ENCODE peak calls at places on chromosomes 7 and 10, in nine cellular contexts. One of them, this sample, is unnamed.

GRCh38 chr7:149856-150636 is 42.3 kb upstream of the FAM20C start:
- DNase-seq in naive B cell: no peak
- DNase-seq in lower lobe of right lung: peak; percentile 84
- DNase-seq in HT1080: no peak
- DNase-seq in GM03348: no peak
- DNase-seq in SJCRH30: no peak
- DNase-seq in CD4-positive, CD25-positive, alpha-beta regulatory T cell: peak; percentile 23
- DNase-seq in stimulated activated naive CD8-positive, alpha-beta T cell treated with anti-CD3 and anti-CD28 coated beads, Interleukin-15, Interleukin-2, amounts not matched to agents 100 U/mL and 50 U/mL, for 24 hours: peak; percentile 61
- DNase-seq in HFF-Myc: no peak
- DNase-seq in this sample: no peak

GRCh38 chr7:38507379-38507778 is 123.8 kb downstream of the AMPH start:
- DNase-seq in HT1080: no peak
- DNase-seq in lower lobe of right lung: no peak
- DNase-seq in naive B cell: no peak
- DNase-seq in SJCRH30: no peak
- DNase-seq in HFF-Myc: no peak
- DNase-seq in GM03348: peak; percentile 53
- DNase-seq in CD4-positive, CD25-positive, alpha-beta regulatory T cell: no peak
- DNase-seq in stimulated activated naive CD8-positive, alpha-beta T cell treated with anti-CD3 and anti-CD28 coated beads, Interleukin-15, Interleukin-2, amounts not matched to agents 100 U/mL and 50 U/mL, for 24 hours: no peak
- DNase-seq in this sample: no peak

GRCh38 chr7:158494162-158494586 is 93.4 kb downstream of the PTPRN2 start:
- DNase-seq in HFF-Myc: no peak
- DNase-seq in HT1080: no peak
- DNase-seq in stimulated activated naive CD8-positive, alpha-beta T cell treated with anti-CD3 and anti-CD28 coated beads, Interleukin-15, Interleukin-2, amounts not matched to agents 100 U/mL and 50 U/mL, for 24 hours: no peak
- DNase-seq in GM03348: no peak
- DNase-seq in naive B cell: no peak
- DNase-seq in lower lobe of right lung: no peak
- DNase-seq in SJCRH30: peak; percentile 19
- DNase-seq in CD4-positive, CD25-positive, alpha-beta regulatory T cell: no peak
- DNase-seq in this sample: no peak

GRCh38 chr10:90592903-90593302 is 264.9 kb downstream of the HTR7 start:
- DNase-seq in HFF-Myc: peak; percentile 32
- DNase-seq in naive B cell: peak; percentile 19
- DNase-seq in stimulated activated naive CD8-positive, alpha-beta T cell treated with anti-CD3 and anti-CD28 coated beads, Interleukin-15, Interleukin-2, amounts not matched to agents 100 U/mL and 50 U/mL, for 24 hours: peak; percentile 8
- DNase-seq in lower lobe of right lung: no peak
- DNase-seq in CD4-positive, CD25-positive, alpha-beta regulatory T cell: no peak
- DNase-seq in GM03348: no peak
- DNase-seq in HT1080: peak; percentile 68
- DNase-seq in SJCRH30: peak; percentile 64
- DNase-seq in this sample: peak; percentile 49

GRCh38 chr10:117616179-117616578 is 73.6 kb downstream of the EMX2 start:
- DNase-seq in naive B cell: no peak
- DNase-seq in stimulated activated naive CD8-positive, alpha-beta T cell treated with anti-CD3 and anti-CD28 coated beads, Interleukin-15, Interleukin-2, amounts not matched to agents 100 U/mL and 50 U/mL, for 24 hours: no peak
- DNase-seq in HT1080: no peak
- DNase-seq in HFF-Myc: no peak
- DNase-seq in lower lobe of right lung: no peak
- DNase-seq in SJCRH30: no peak
- DNase-seq in GM03348: no peak
- DNase-seq in CD4-positive, CD25-positive, alpha-beta regulatory T cell: no peak
- DNase-seq in this sample: no peak

GRCh38 chr7:108525327-108525984 is 479 bp downstream of the PNPLA8 start:
- DNase-seq in HT1080: peak; percentile 87
- DNase-seq in stimulated activated naive CD8-positive, alpha-beta T cell treated with anti-CD3 and anti-CD28 coated beads, Interleukin-15, Interleukin-2, amounts not matched to agents 100 U/mL and 50 U/mL, for 24 hours: no peak
- DNase-seq in CD4-positive, CD25-positive, alpha-beta regulatory T cell: no peak
- DNase-seq in lower lobe of right lung: no peak
- DNase-seq in SJCRH30: peak; percentile 92
- DNase-seq in naive B cell: no peak
- DNase-seq in GM03348: peak; percentile 90
- DNase-seq in HFF-Myc: no peak
- DNase-seq in this sample: peak; percentile 65

GRCh38 chr7:105387621-105388372 is 924 bp downstream of the SRPK2 start:
- DNase-seq in HFF-Myc: no peak
- DNase-seq in naive B cell: peak; percentile 63
- DNase-seq in stimulated activated naive CD8-positive, alpha-beta T cell treated with anti-CD3 and anti-CD28 coated beads, Interleukin-15, Interleukin-2, amounts not matched to agents 100 U/mL and 50 U/mL, for 24 hours: peak; percentile 53
- DNase-seq in GM03348: peak; percentile 72
- DNase-seq in CD4-positive, CD25-positive, alpha-beta regulatory T cell: peak; percentile 36
- DNase-seq in HT1080: peak; percentile 43
- DNase-seq in lower lobe of right lung: peak; percentile 83
- DNase-seq in SJCRH30: peak; percentile 77
- DNase-seq in this sample: no peak

GRCh38 chr10:124217031-124217430 is 123.6 kb upstream of the CHST15 start:
- DNase-seq in naive B cell: no peak
- DNase-seq in HFF-Myc: no peak
- DNase-seq in GM03348: no peak
- DNase-seq in lower lobe of right lung: no peak
- DNase-seq in HT1080: no peak
- DNase-seq in CD4-positive, CD25-positive, alpha-beta regulatory T cell: no peak
- DNase-seq in SJCRH30: no peak
- DNase-seq in stimulated activated naive CD8-positive, alpha-beta T cell treated with anti-CD3 and anti-CD28 coated beads, Interleukin-15, Interleukin-2, amounts not matched to agents 100 U/mL and 50 U/mL, for 24 hours: no peak
- DNase-seq in this sample: no peak

GRCh38 chr7:147279951-147280350 is 1163.3 kb downstream of the CNTNAP2 start:
- DNase-seq in naive B cell: no peak
- DNase-seq in SJCRH30: no peak
- DNase-seq in lower lobe of right lung: no peak
- DNase-seq in CD4-positive, CD25-positive, alpha-beta regulatory T cell: no peak
- DNase-seq in GM03348: no peak
- DNase-seq in HFF-Myc: no peak
- DNase-seq in HT1080: no peak
- DNase-seq in stimulated activated naive CD8-positive, alpha-beta T cell treated with anti-CD3 and anti-CD28 coated beads, Interleukin-15, Interleukin-2, amounts not matched to agents 100 U/mL and 50 U/mL, for 24 hours: no peak
- DNase-seq in this sample: no peak

GRCh38 chr10:37860494-37861190 is 3.2 kb upstream of the ZNF248 start:
- DNase-seq in stimulated activated naive CD8-positive, alpha-beta T cell treated with anti-CD3 and anti-CD28 coated beads, Interleukin-15, Interleukin-2, amounts not matched to agents 100 U/mL and 50 U/mL, for 24 hours: no peak
- DNase-seq in CD4-positive, CD25-positive, alpha-beta regulatory T cell: no peak
- DNase-seq in HT1080: peak; percentile 49
- DNase-seq in SJCRH30: no peak
- DNase-seq in HFF-Myc: no peak
- DNase-seq in lower lobe of right lung: no peak
- DNase-seq in GM03348: peak; percentile 49
- DNase-seq in naive B cell: no peak
- DNase-seq in this sample: peak; percentile 52

GRCh38 chr7:116167177-116167576 is 43.2 kb upstream of the TES start:
- DNase-seq in HT1080: peak; percentile 25
- DNase-seq in HFF-Myc: no peak
- DNase-seq in naive B cell: no peak
- DNase-seq in CD4-positive, CD25-positive, alpha-beta regulatory T cell: no peak
- DNase-seq in lower lobe of right lung: no peak
- DNase-seq in GM03348: no peak
- DNase-seq in SJCRH30: no peak
- DNase-seq in stimulated activated naive CD8-positive, alpha-beta T cell treated with anti-CD3 and anti-CD28 coated beads, Interleukin-15, Interleukin-2, amounts not matched to agents 100 U/mL and 50 U/mL, for 24 hours: peak; percentile 30
- DNase-seq in this sample: no peak

GRCh38 chr7:77693830-77694583 is 2.3 kb upstream of the RSBN1L start:
- DNase-seq in HT1080: no peak
- DNase-seq in SJCRH30: no peak
- DNase-seq in HFF-Myc: no peak
- DNase-seq in stimulated activated naive CD8-positive, alpha-beta T cell treated with anti-CD3 and anti-CD28 coated beads, Interleukin-15, Interleukin-2, amounts not matched to agents 100 U/mL and 50 U/mL, for 24 hours: no peak
- DNase-seq in CD4-positive, CD25-positive, alpha-beta regulatory T cell: no peak
- DNase-seq in naive B cell: no peak
- DNase-seq in lower lobe of right lung: no peak
- DNase-seq in GM03348: no peak
- DNase-seq in this sample: no peak

GRCh38 chr10:28858641-28859040 is 181.3 kb downstream of the BAMBI start:
- DNase-seq in HFF-Myc: no peak
- DNase-seq in CD4-positive, CD25-positive, alpha-beta regulatory T cell: no peak
- DNase-seq in SJCRH30: peak; percentile 21
- DNase-seq in naive B cell: no peak
- DNase-seq in GM03348: no peak
- DNase-seq in lower lobe of right lung: no peak
- DNase-seq in HT1080: no peak
- DNase-seq in stimulated activated naive CD8-positive, alpha-beta T cell treated with anti-CD3 and anti-CD28 coated beads, Interleukin-15, Interleukin-2, amounts not matched to agents 100 U/mL and 50 U/mL, for 24 hours: no peak
- DNase-seq in this sample: no peak

GRCh38 chr7:50854831-50855230 is 72.1 kb upstream of the GRB10 start:
- DNase-seq in stimulated activated naive CD8-positive, alpha-beta T cell treated with anti-CD3 and anti-CD28 coated beads, Interleukin-15, Interleukin-2, amounts not matched to agents 100 U/mL and 50 U/mL, for 24 hours: no peak
- DNase-seq in HT1080: no peak
- DNase-seq in GM03348: no peak
- DNase-seq in SJCRH30: no peak
- DNase-seq in naive B cell: no peak
- DNase-seq in lower lobe of right lung: no peak
- DNase-seq in HFF-Myc: no peak
- DNase-seq in CD4-positive, CD25-positive, alpha-beta regulatory T cell: no peak
- DNase-seq in this sample: no peak

GRCh38 chr10:89392974-89393373 is 551 bp downstream of the IFIT1 start:
- DNase-seq in SJCRH30: no peak
- DNase-seq in naive B cell: no peak
- DNase-seq in stimulated activated naive CD8-positive, alpha-beta T cell treated with anti-CD3 and anti-CD28 coated beads, Interleukin-15, Interleukin-2, amounts not matched to agents 100 U/mL and 50 U/mL, for 24 hours: no peak
- DNase-seq in CD4-positive, CD25-positive, alpha-beta regulatory T cell: no peak
- DNase-seq in lower lobe of right lung: no peak
- DNase-seq in GM03348: peak; percentile 76
- DNase-seq in HFF-Myc: no peak
- DNase-seq in HT1080: peak; percentile 47
- DNase-seq in this sample: peak; percentile 63

GRCh38 chr7:122092964-122093797 is 50.9 kb downstream of the AASS start:
- DNase-seq in stimulated activated naive CD8-positive, alpha-beta T cell treated with anti-CD3 and anti-CD28 coated beads, Interleukin-15, Interleukin-2, amounts not matched to agents 100 U/mL and 50 U/mL, for 24 hours: peak; percentile 56
- DNase-seq in CD4-positive, CD25-positive, alpha-beta regulatory T cell: peak; percentile 9
- DNase-seq in naive B cell: peak; percentile 71
- DNase-seq in GM03348: peak; percentile 67
- DNase-seq in HFF-Myc: peak; percentile 60
- DNase-seq in HT1080: peak; percentile 68
- DNase-seq in lower lobe of right lung: peak; percentile 50
- DNase-seq in SJCRH30: peak; percentile 76
- DNase-seq in this sample: peak; percentile 54

GRCh38 chr7:92590711-92591310 is 621 bp upstream of the FAM133B start:
- DNase-seq in lower lobe of right lung: peak; percentile 45
- DNase-seq in HT1080: no peak
- DNase-seq in stimulated activated naive CD8-positive, alpha-beta T cell treated with anti-CD3 and anti-CD28 coated beads, Interleukin-15, Interleukin-2, amounts not matched to agents 100 U/mL and 50 U/mL, for 24 hours: no peak
- DNase-seq in CD4-positive, CD25-positive, alpha-beta regulatory T cell: no peak
- DNase-seq in GM03348: no peak
- DNase-seq in naive B cell: no peak
- DNase-seq in HFF-Myc: no peak
- DNase-seq in SJCRH30: no peak
- DNase-seq in this sample: no peak

GRCh38 chr10:1083581-1083980 is 27.4 kb downstream of the WDR37 start:
- DNase-seq in HT1080: no peak
- DNase-seq in HFF-Myc: no peak
- DNase-seq in GM03348: no peak
- DNase-seq in SJCRH30: no peak
- DNase-seq in stimulated activated naive CD8-positive, alpha-beta T cell treated with anti-CD3 and anti-CD28 coated beads, Interleukin-15, Interleukin-2, amounts not matched to agents 100 U/mL and 50 U/mL, for 24 hours: no peak
- DNase-seq in CD4-positive, CD25-positive, alpha-beta regulatory T cell: no peak
- DNase-seq in naive B cell: no peak
- DNase-seq in lower lobe of right lung: no peak
- DNase-seq in this sample: no peak

GRCh38 chr10:124697837-124698559 is 46.2 kb downstream of the FAM53B start:
- DNase-seq in stimulated activated naive CD8-positive, alpha-beta T cell treated with anti-CD3 and anti-CD28 coated beads, Interleukin-15, Interleukin-2, amounts not matched to agents 100 U/mL and 50 U/mL, for 24 hours: peak; percentile 62
- DNase-seq in SJCRH30: no peak
- DNase-seq in GM03348: no peak
- DNase-seq in lower lobe of right lung: no peak
- DNase-seq in HT1080: no peak
- DNase-seq in HFF-Myc: no peak
- DNase-seq in naive B cell: peak; percentile 48
- DNase-seq in CD4-positive, CD25-positive, alpha-beta regulatory T cell: peak; percentile 43
- DNase-seq in this sample: no peak

GRCh38 chr7:19390795-19391194 is 245.6 kb upstream of the FERD3L start:
- DNase-seq in SJCRH30: no peak
- DNase-seq in lower lobe of right lung: no peak
- DNase-seq in naive B cell: no peak
- DNase-seq in CD4-positive, CD25-positive, alpha-beta regulatory T cell: no peak
- DNase-seq in HFF-Myc: no peak
- DNase-seq in HT1080: no peak
- DNase-seq in stimulated activated naive CD8-positive, alpha-beta T cell treated with anti-CD3 and anti-CD28 coated beads, Interleukin-15, Interleukin-2, amounts not matched to agents 100 U/mL and 50 U/mL, for 24 hours: no peak
- DNase-seq in GM03348: no peak
- DNase-seq in this sample: no peak

GRCh38 chr7:34165927-34166550 is 260.7 kb downstream of the BMPER start:
- DNase-seq in CD4-positive, CD25-positive, alpha-beta regulatory T cell: no peak
- DNase-seq in HFF-Myc: no peak
- DNase-seq in SJCRH30: peak; percentile 47
- DNase-seq in GM03348: peak; percentile 53
- DNase-seq in lower lobe of right lung: no peak
- DNase-seq in HT1080: peak; percentile 36
- DNase-seq in stimulated activated naive CD8-positive, alpha-beta T cell treated with anti-CD3 and anti-CD28 coated beads, Interleukin-15, Interleukin-2, amounts not matched to agents 100 U/mL and 50 U/mL, for 24 hours: no peak
- DNase-seq in naive B cell: no peak
- DNase-seq in this sample: peak; percentile 26

GRCh38 chr7:131688738-131689661 is 132.6 kb upstream of the PODXL start:
- DNase-seq in SJCRH30: peak; percentile 96
- DNase-seq in stimulated activated naive CD8-positive, alpha-beta T cell treated with anti-CD3 and anti-CD28 coated beads, Interleukin-15, Interleukin-2, amounts not matched to agents 100 U/mL and 50 U/mL, for 24 hours: peak; percentile 65
- DNase-seq in lower lobe of right lung: no peak
- DNase-seq in HT1080: peak; percentile 69
- DNase-seq in HFF-Myc: peak; percentile 29
- DNase-seq in GM03348: peak; percentile 93
- DNase-seq in naive B cell: peak; percentile 24
- DNase-seq in CD4-positive, CD25-positive, alpha-beta regulatory T cell: peak; percentile 31
- DNase-seq in this sample: peak; percentile 22

GRCh38 chr7:26186364-26187311 is 13.9 kb downstream of the HNRNPA2B1 start:
- DNase-seq in HFF-Myc: no peak
- DNase-seq in CD4-positive, CD25-positive, alpha-beta regulatory T cell: no peak
- DNase-seq in lower lobe of right lung: no peak
- DNase-seq in SJCRH30: peak; percentile 35
- DNase-seq in stimulated activated naive CD8-positive, alpha-beta T cell treated with anti-CD3 and anti-CD28 coated beads, Interleukin-15, Interleukin-2, amounts not matched to agents 100 U/mL and 50 U/mL, for 24 hours: no peak
- DNase-seq in GM03348: no peak
- DNase-seq in HT1080: no peak
- DNase-seq in naive B cell: no peak
- DNase-seq in this sample: no peak

GRCh38 chr7:23691320-23691719 is 11.3 kb downstream of the FAM221A start:
- DNase-seq in SJCRH30: peak; percentile 83
- DNase-seq in HT1080: no peak
- DNase-seq in CD4-positive, CD25-positive, alpha-beta regulatory T cell: no peak
- DNase-seq in naive B cell: no peak
- DNase-seq in stimulated activated naive CD8-positive, alpha-beta T cell treated with anti-CD3 and anti-CD28 coated beads, Interleukin-15, Interleukin-2, amounts not matched to agents 100 U/mL and 50 U/mL, for 24 hours: no peak
- DNase-seq in GM03348: no peak
- DNase-seq in lower lobe of right lung: no peak
- DNase-seq in HFF-Myc: no peak
- DNase-seq in this sample: peak; percentile 28

GRCh38 chr7:105880571-105881330 is 4.4 kb upstream of the ATXN7L1 start:
- DNase-seq in SJCRH30: no peak
- DNase-seq in lower lobe of right lung: no peak
- DNase-seq in naive B cell: no peak
- DNase-seq in GM03348: no peak
- DNase-seq in CD4-positive, CD25-positive, alpha-beta regulatory T cell: no peak
- DNase-seq in HT1080: no peak
- DNase-seq in HFF-Myc: no peak
- DNase-seq in stimulated activated naive CD8-positive, alpha-beta T cell treated with anti-CD3 and anti-CD28 coated beads, Interleukin-15, Interleukin-2, amounts not matched to agents 100 U/mL and 50 U/mL, for 24 hours: no peak
- DNase-seq in this sample: no peak

GRCh38 chr10:99450624-99451498 is 20.4 kb upstream of the GOT1 start:
- DNase-seq in stimulated activated naive CD8-positive, alpha-beta T cell treated with anti-CD3 and anti-CD28 coated beads, Interleukin-15, Interleukin-2, amounts not matched to agents 100 U/mL and 50 U/mL, for 24 hours: no peak
- DNase-seq in GM03348: no peak
- DNase-seq in naive B cell: no peak
- DNase-seq in CD4-positive, CD25-positive, alpha-beta regulatory T cell: no peak
- DNase-seq in lower lobe of right lung: no peak
- DNase-seq in SJCRH30: peak; percentile 14
- DNase-seq in HT1080: no peak
- DNase-seq in HFF-Myc: no peak
- DNase-seq in this sample: no peak

GRCh38 chr7:50714851-50715250 is 67.8 kb downstream of the GRB10 start:
- DNase-seq in CD4-positive, CD25-positive, alpha-beta regulatory T cell: no peak
- DNase-seq in stimulated activated naive CD8-positive, alpha-beta T cell treated with anti-CD3 and anti-CD28 coated beads, Interleukin-15, Interleukin-2, amounts not matched to agents 100 U/mL and 50 U/mL, for 24 hours: no peak
- DNase-seq in HT1080: no peak
- DNase-seq in SJCRH30: no peak
- DNase-seq in HFF-Myc: no peak
- DNase-seq in GM03348: peak; percentile 20
- DNase-seq in naive B cell: no peak
- DNase-seq in lower lobe of right lung: no peak
- DNase-seq in this sample: no peak

GRCh38 chr7:150897502-150898474 is 45.5 kb downstream of the AOC1 start:
- DNase-seq in naive B cell: peak; percentile 23
- DNase-seq in lower lobe of right lung: no peak
- DNase-seq in GM03348: no peak
- DNase-seq in HT1080: no peak
- DNase-seq in stimulated activated naive CD8-positive, alpha-beta T cell treated with anti-CD3 and anti-CD28 coated beads, Interleukin-15, Interleukin-2, amounts not matched to agents 100 U/mL and 50 U/mL, for 24 hours: peak; percentile 57
- DNase-seq in CD4-positive, CD25-positive, alpha-beta regulatory T cell: no peak
- DNase-seq in SJCRH30: no peak
- DNase-seq in HFF-Myc: no peak
- DNase-seq in this sample: no peak

GRCh38 chr7:44222776-44223261 is 22.0 kb downstream of the YKT6 start:
- DNase-seq in naive B cell: no peak
- DNase-seq in stimulated activated naive CD8-positive, alpha-beta T cell treated with anti-CD3 and anti-CD28 coated beads, Interleukin-15, Interleukin-2, amounts not matched to agents 100 U/mL and 50 U/mL, for 24 hours: no peak
- DNase-seq in lower lobe of right lung: peak; percentile 27
- DNase-seq in CD4-positive, CD25-positive, alpha-beta regulatory T cell: no peak
- DNase-seq in HT1080: no peak
- DNase-seq in HFF-Myc: no peak
- DNase-seq in SJCRH30: no peak
- DNase-seq in GM03348: no peak
- DNase-seq in this sample: no peak

GRCh38 chr10:70894416-70894815 is 6.1 kb upstream of the PCBD1 start:
- DNase-seq in HT1080: no peak
- DNase-seq in lower lobe of right lung: no peak
- DNase-seq in GM03348: no peak
- DNase-seq in stimulated activated naive CD8-positive, alpha-beta T cell treated with anti-CD3 and anti-CD28 coated beads, Interleukin-15, Interleukin-2, amounts not matched to agents 100 U/mL and 50 U/mL, for 24 hours: no peak
- DNase-seq in CD4-positive, CD25-positive, alpha-beta regulatory T cell: no peak
- DNase-seq in naive B cell: no peak
- DNase-seq in SJCRH30: no peak
- DNase-seq in HFF-Myc: no peak
- DNase-seq in this sample: no peak

GRCh38 chr7:38105874-38106483 is 72.1 kb upstream of the STARD3NL start:
- DNase-seq in lower lobe of right lung: no peak
- DNase-seq in naive B cell: peak; percentile 37
- DNase-seq in GM03348: peak; percentile 66
- DNase-seq in HT1080: peak; percentile 18
- DNase-seq in stimulated activated naive CD8-positive, alpha-beta T cell treated with anti-CD3 and anti-CD28 coated beads, Interleukin-15, Interleukin-2, amounts not matched to agents 100 U/mL and 50 U/mL, for 24 hours: no peak
- DNase-seq in CD4-positive, CD25-positive, alpha-beta regulatory T cell: no peak
- DNase-seq in HFF-Myc: peak; percentile 14
- DNase-seq in SJCRH30: peak; percentile 72
- DNase-seq in this sample: peak; percentile 44